ENCODE peak calls at places on chromosomes 1 and 21, in six cellular contexts. One of them, this sample, is unnamed.

GRCh38 chr1:230548997-230549396 is 93.3 kb upstream of the COG2 start:
- DNase-seq in ELR: no peak
- DNase-seq in spleen: no peak
- DNase-seq in M059J: no peak
- DNase-seq in AML-193: no peak
- DNase-seq in NCI-H1092: peak; percentile 93
- DNase-seq in this sample: no peak

GRCh38 chr21:43195131-43196021 is 26.6 kb downstream of the CRYAA start:
- DNase-seq in ELR: no peak
- DNase-seq in spleen: peak; percentile 74
- DNase-seq in M059J: no peak
- DNase-seq in AML-193: no peak
- DNase-seq in NCI-H1092: no peak
- DNase-seq in this sample: no peak

GRCh38 chr21:42666023-42666747 is 12.8 kb downstream of the PDE9A start:
- DNase-seq in ELR: no peak
- DNase-seq in spleen: no peak
- DNase-seq in M059J: peak; percentile 15
- DNase-seq in AML-193: no peak
- DNase-seq in NCI-H1092: no peak
- DNase-seq in this sample: no peak

GRCh38 chr1:16091296-16091695 is 17.8 kb upstream of the FAM131C start:
- DNase-seq in ELR: no peak
- DNase-seq in spleen: no peak
- DNase-seq in M059J: no peak
- DNase-seq in AML-193: no peak
- DNase-seq in NCI-H1092: no peak
- DNase-seq in this sample: no peak

GRCh38 chr1:44524180-44524579 is 119.1 kb downstream of the RNF220 start:
- DNase-seq in ELR: no peak
- DNase-seq in spleen: no peak
- DNase-seq in M059J: no peak
- DNase-seq in AML-193: no peak
- DNase-seq in NCI-H1092: no peak
- DNase-seq in this sample: peak; percentile 82

GRCh38 chr1:91020967-91021685 is 709 bp downstream of the ZNF644 start:
- DNase-seq in ELR: peak; percentile 90
- DNase-seq in spleen: peak; percentile 92
- DNase-seq in M059J: peak; percentile 83
- DNase-seq in AML-193: peak; percentile 22
- DNase-seq in NCI-H1092: peak; percentile 88
- DNase-seq in this sample: peak; percentile 64

GRCh38 chr1:74790453-74790852 is 57.5 kb downstream of the TYW3 start:
- DNase-seq in ELR: peak; percentile 13
- DNase-seq in spleen: no peak
- DNase-seq in M059J: no peak
- DNase-seq in AML-193: no peak
- DNase-seq in NCI-H1092: no peak
- DNase-seq in this sample: no peak

GRCh38 chr1:179042087-179042486 is 16.4 kb downstream of the FAM20B start:
- DNase-seq in ELR: no peak
- DNase-seq in spleen: no peak
- DNase-seq in M059J: no peak
- DNase-seq in AML-193: no peak
- DNase-seq in NCI-H1092: no peak
- DNase-seq in this sample: no peak

GRCh38 chr1:40948741-40949528 is 30.6 kb upstream of the CTPS1 start:
- DNase-seq in ELR: peak; percentile 89
- DNase-seq in spleen: no peak
- DNase-seq in M059J: peak; percentile 76
- DNase-seq in AML-193: peak; percentile 69
- DNase-seq in NCI-H1092: peak; percentile 61
- DNase-seq in this sample: peak; percentile 58

This sample was measured in NCI-H526 treated with DMSO at 0.1 percent for 48 hours.